ENCODE peak calls at places on chromosomes 16 and 17, in seven cellular contexts. E is occipital lobe, P is AG04450, T is heart right ventricle, L is hepatocyte, W is lung, S is fibroblast of the aortic adventitia. B is an unnamed sample.

GRCh38 chr17:82048571-82048971 is 3.0 kb downstream of the RFNG start:
- DNase-seq in E (no peak), P (no peak), W (no peak), S (no peak), L (no peak), T (no peak), B (no peak)

GRCh38 chr17:27481327-27481726 is 25.1 kb downstream of the KSR1 start:
- DNase-seq in W (no peak), L (no peak), P (no peak), E (no peak), T (no peak), S (no peak), B (no peak)

GRCh38 chr16:46727184-46727583 is 21.0 kb downstream of the MYLK3 start:
- DNase-seq in L (no peak), P (no peak), W (no peak), T (no peak), E (no peak), S (no peak), B (no peak)

GRCh38 chr16:11394593-11394960 is 49.3 kb downstream of the RMI2 start:
- DNase-seq in S (no peak), L (no peak), T (no peak), P (no peak), W (no peak), E (no peak), B (no peak)

GRCh38 chr16:68972720-68973119 is 129.4 kb downstream of the TANGO6 start:
- DNase-seq in L (peak; percentile 33), T (peak; percentile 8), E (no peak), S (peak; percentile 59), W (no peak), P (peak; percentile 23), B (peak; percentile 19)

GRCh38 chr17:79028496-79029326 is 4.7 kb downstream of the C1QTNF1 start:
- DNase-seq in E (no peak), S (no peak), L (no peak), P (no peak), W (no peak), T (no peak), B (no peak)

GRCh38 chr17:27644586-27644985 is 13.6 kb downstream of the LGALS9 start:
- DNase-seq in W (no peak), T (no peak), S (peak; percentile 61), P (no peak), E (no peak), L (no peak), B (no peak)

GRCh38 chr16:85395207-85395912 is 217.8 kb upstream of the GSE1 start:
- DNase-seq in S (peak; percentile 98), P (peak; percentile 96), W (peak; percentile 77), L (peak; percentile 91), E (peak; percentile 47), T (peak; percentile 64), B (peak; percentile 98)

GRCh38 chr16:87207509-87207908 is 109.7 kb downstream of the C16orf95 start:
- DNase-seq in W (no peak), E (no peak), L (no peak), T (no peak), S (peak; percentile 92), P (peak; percentile 55), B (peak; percentile 47)

GRCh38 chr16:19822534-19822933 is 62.1 kb downstream of the GPRC5B start:
- DNase-seq in E (no peak), L (no peak), T (no peak), W (no peak), P (peak; percentile 43), S (peak; percentile 84), B (no peak)

GRCh38 chr16:17342031-17342430 is 128.7 kb downstream of the XYLT1 start:
- DNase-seq in S (no peak), W (no peak), E (no peak), P (no peak), L (no peak), T (no peak), B (no peak)

GRCh38 chr16:67900156-67900555 is 7.1 kb downstream of the PSKH1 start:
- DNase-seq in T (no peak), P (no peak), L (no peak), E (no peak), S (no peak), W (no peak), B (no peak)

B was measured in AG08396.